ENCODE peak calls at places on chromosomes 3 and 15, in four cellular contexts. One of them, this sample, is unnamed.
A peak's percentile ranks its signal among the peaks of the same experiment; 100 is the strongest.

GRCh38 chr3:15262021-15262420 is 56.0 kb downstream of the CAPN7 start:
- DNase-seq in esophagus muscularis mucosa: no peak
- DNase-seq in thyroid gland: no peak
- DNase-seq in SJSA1: no peak
- DNase-seq in this sample: no peak

GRCh38 chr3:176967525-176967924 is 229.8 kb downstream of the TBL1XR1 start:
- DNase-seq in thyroid gland: no peak
- DNase-seq in esophagus muscularis mucosa: no peak
- DNase-seq in SJSA1: no peak
- DNase-seq in this sample: no peak

GRCh38 chr3:13141991-13142412 is 68.8 kb upstream of the IQSEC1 start:
- DNase-seq in SJSA1: no peak
- DNase-seq in thyroid gland: peak; percentile 28
- DNase-seq in esophagus muscularis mucosa: no peak
- DNase-seq in this sample: peak; percentile 32

GRCh38 chr15:63449711-63450110 is 54.7 kb upstream of the USP3 start:
- DNase-seq in esophagus muscularis mucosa: no peak
- DNase-seq in thyroid gland: no peak
- DNase-seq in SJSA1: no peak
- DNase-seq in this sample: no peak

GRCh38 chr3:47247131-47248064 is 35.2 kb downstream of the KIF9 start:
- DNase-seq in esophagus muscularis mucosa: no peak
- DNase-seq in SJSA1: no peak
- DNase-seq in thyroid gland: no peak
- DNase-seq in this sample: no peak

GRCh38 chr15:38202356-38202755 is 50.3 kb upstream of the SPRED1 start:
- DNase-seq in esophagus muscularis mucosa: no peak
- DNase-seq in SJSA1: no peak
- DNase-seq in thyroid gland: peak; percentile 16
- DNase-seq in this sample: no peak

GRCh38 chr3:102165367-102165766 is 269.4 kb upstream of the ZPLD1 start:
- DNase-seq in thyroid gland: no peak
- DNase-seq in SJSA1: no peak
- DNase-seq in esophagus muscularis mucosa: no peak
- DNase-seq in this sample: no peak

GRCh38 chr3:191762323-191762960 is 301.5 kb downstream of the PYDC2 start:
- DNase-seq in esophagus muscularis mucosa: no peak
- DNase-seq in thyroid gland: peak; percentile 3
- DNase-seq in SJSA1: no peak
- DNase-seq in this sample: no peak

GRCh38 chr3:132394334-132394733 is 23.0 kb upstream of the DNAJC13 start:
- DNase-seq in esophagus muscularis mucosa: no peak
- DNase-seq in thyroid gland: no peak
- DNase-seq in SJSA1: no peak
- DNase-seq in this sample: peak; percentile 67

GRCh38 chr3:29280675-29281264 is at the start of gene RBMS3:
- DNase-seq in SJSA1: peak; percentile 93
- DNase-seq in thyroid gland: peak; percentile 92
- DNase-seq in esophagus muscularis mucosa: peak; percentile 95
- DNase-seq in this sample: peak; percentile 93

GRCh38 chr3:45677045-45677436 is 12.2 kb upstream of the SACM1L start:
- DNase-seq in esophagus muscularis mucosa: no peak
- DNase-seq in thyroid gland: peak; percentile 85
- DNase-seq in SJSA1: no peak
- DNase-seq in this sample: no peak

GRCh38 chr15:100769975-100770340 is 109.7 kb upstream of the ALDH1A3 start:
- DNase-seq in SJSA1: no peak
- DNase-seq in thyroid gland: no peak
- DNase-seq in esophagus muscularis mucosa: no peak
- DNase-seq in this sample: no peak

GRCh38 chr3:105688821-105689220 is 180.0 kb downstream of the CBLB start:
- DNase-seq in esophagus muscularis mucosa: no peak
- DNase-seq in thyroid gland: no peak
- DNase-seq in SJSA1: no peak
- DNase-seq in this sample: no peak

GRCh38 chr15:95501865-95502264 is 828.6 kb upstream of the NR2F2 start:
- DNase-seq in esophagus muscularis mucosa: no peak
- DNase-seq in thyroid gland: no peak
- DNase-seq in SJSA1: no peak
- DNase-seq in this sample: no peak

GRCh38 chr3:16668776-16669545 is 63.7 kb upstream of the DAZL start:
- DNase-seq in thyroid gland: no peak
- DNase-seq in SJSA1: no peak
- DNase-seq in esophagus muscularis mucosa: no peak
- DNase-seq in this sample: no peak

GRCh38 chr15:31504462-31504839 is 177.8 kb downstream of the KLF13 start:
- DNase-seq in thyroid gland: peak; percentile 73
- DNase-seq in esophagus muscularis mucosa: no peak
- DNase-seq in SJSA1: no peak
- DNase-seq in this sample: no peak

GRCh38 chr3:16060358-16060852 is 114.1 kb upstream of the GALNT15 start:
- DNase-seq in SJSA1: peak; percentile 93
- DNase-seq in esophagus muscularis mucosa: peak; percentile 94
- DNase-seq in thyroid gland: no peak
- DNase-seq in this sample: no peak

GRCh38 chr3:61989681-61990080 is 383.7 kb downstream of the FEZF2 start:
- DNase-seq in esophagus muscularis mucosa: no peak
- DNase-seq in thyroid gland: no peak
- DNase-seq in SJSA1: no peak
- DNase-seq in this sample: no peak

GRCh38 chr3:99648091-99648490 is 9.7 kb downstream of the COL8A1 start:
- DNase-seq in thyroid gland: no peak
- DNase-seq in SJSA1: no peak
- DNase-seq in esophagus muscularis mucosa: no peak
- DNase-seq in this sample: no peak

GRCh38 chr3:134627831-134628230 is 23.0 kb downstream of the KY start:
- DNase-seq in thyroid gland: no peak
- DNase-seq in esophagus muscularis mucosa: no peak
- DNase-seq in SJSA1: no peak
- DNase-seq in this sample: no peak

GRCh38 chr15:79562538-79563298 is 130.6 kb downstream of the MINAR1 start:
- DNase-seq in SJSA1: no peak
- DNase-seq in thyroid gland: no peak
- DNase-seq in esophagus muscularis mucosa: no peak
- DNase-seq in this sample: no peak

GRCh38 chr3:136008221-136008620 is 42.7 kb downstream of the PPP2R3A start:
- DNase-seq in SJSA1: no peak
- DNase-seq in esophagus muscularis mucosa: no peak
- DNase-seq in thyroid gland: no peak
- DNase-seq in this sample: no peak

GRCh38 chr3:72380711-72381508 is 467.3 kb downstream of the SHQ1 start:
- DNase-seq in thyroid gland: no peak
- DNase-seq in SJSA1: no peak
- DNase-seq in esophagus muscularis mucosa: no peak
- DNase-seq in this sample: no peak

GRCh38 chr3:15858547-15859506 is 61.0 kb upstream of the ANKRD28 start:
- DNase-seq in SJSA1: no peak
- DNase-seq in thyroid gland: peak; percentile 69
- DNase-seq in esophagus muscularis mucosa: no peak
- DNase-seq in this sample: peak; percentile 10

GRCh38 chr3:51519848-51520247 is 18.7 kb upstream of the RAD54L2 start:
- DNase-seq in thyroid gland: no peak
- DNase-seq in esophagus muscularis mucosa: no peak
- DNase-seq in SJSA1: no peak
- DNase-seq in this sample: no peak

GRCh38 chr3:186600896-186601295 is 12.0 kb upstream of the AHSG start:
- DNase-seq in SJSA1: no peak
- DNase-seq in thyroid gland: no peak
- DNase-seq in esophagus muscularis mucosa: no peak
- DNase-seq in this sample: no peak
- H3K4me1 ChIP-seq in SJSA1: no peaks in the 10 kb centered on the region
- H3K4me1 ChIP-seq in thyroid gland: no peaks in the 10 kb centered on the region
- H3K4me1 ChIP-seq in esophagus muscularis mucosa: no peaks in the 10 kb centered on the region
- H3K4me1 ChIP-seq in this sample: no peaks in the 10 kb centered on the region

GRCh38 chr15:71295242-71296031 is 180.2 kb downstream of the THSD4 start:
- DNase-seq in thyroid gland: peak; percentile 10
- DNase-seq in esophagus muscularis mucosa: no peak
- DNase-seq in SJSA1: peak; percentile 91
- DNase-seq in this sample: no peak
- H3K27ac ChIP-seq in thyroid gland: peak overlapping the region; percentile 49
- H3K27ac ChIP-seq in esophagus muscularis mucosa: no peak overlapping the region
- H3K27ac ChIP-seq in SJSA1: peak overlapping the region; percentile 99
- H3K27ac ChIP-seq in this sample: peak overlapping the region; percentile 15

DNA sequence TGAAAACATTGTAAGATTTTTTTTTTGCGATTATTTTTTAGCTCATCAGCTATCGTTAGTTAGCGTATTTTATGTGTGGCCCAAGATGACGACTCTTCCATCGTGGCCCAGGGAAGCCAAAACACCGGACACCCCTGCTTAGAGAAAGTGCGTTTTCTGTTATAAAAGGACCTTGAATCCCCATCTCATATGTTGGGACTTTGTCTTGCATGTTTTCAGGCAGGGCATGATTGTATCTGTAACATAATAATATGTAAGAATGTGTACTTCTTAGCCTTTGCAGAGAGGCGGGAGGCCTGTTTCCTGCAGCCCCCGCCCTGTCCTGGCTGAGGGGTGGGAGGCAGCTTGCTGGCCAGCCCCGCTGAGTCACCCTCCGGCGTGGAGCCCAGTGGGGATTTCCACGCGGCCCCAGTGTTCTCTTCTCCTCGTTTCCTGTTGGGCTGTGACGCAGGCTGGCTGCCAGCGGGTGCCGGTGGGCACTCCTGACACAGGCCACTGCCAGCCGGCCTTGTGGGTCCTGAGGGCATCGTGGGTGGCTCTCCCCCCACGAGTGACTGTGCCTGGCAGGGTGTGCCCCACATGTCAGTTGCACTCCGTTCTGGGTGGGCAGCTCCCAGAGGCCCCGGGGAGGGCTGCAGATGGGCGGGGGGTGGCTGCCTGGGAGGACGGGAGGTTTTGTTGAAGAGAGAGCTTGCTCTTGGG is 55.6 kb downstream of the SMAD3 start:
- DNase-seq in thyroid gland: peak; percentile 96
- DNase-seq in esophagus muscularis mucosa: peak; percentile 98
- DNase-seq in SJSA1: peak; percentile 96
- DNase-seq in this sample: peak; percentile 89
- H3K4me1 ChIP-seq in thyroid gland: peaks cover 54% of the 10 kb centered on the region
- H3K4me1 ChIP-seq in esophagus muscularis mucosa: peaks cover 85% of the 10 kb centered on the region
- H3K4me1 ChIP-seq in SJSA1: peaks cover 86% of the 10 kb centered on the region
- H3K4me1 ChIP-seq in this sample: peaks cover 28% of the 10 kb centered on the region

DNA sequence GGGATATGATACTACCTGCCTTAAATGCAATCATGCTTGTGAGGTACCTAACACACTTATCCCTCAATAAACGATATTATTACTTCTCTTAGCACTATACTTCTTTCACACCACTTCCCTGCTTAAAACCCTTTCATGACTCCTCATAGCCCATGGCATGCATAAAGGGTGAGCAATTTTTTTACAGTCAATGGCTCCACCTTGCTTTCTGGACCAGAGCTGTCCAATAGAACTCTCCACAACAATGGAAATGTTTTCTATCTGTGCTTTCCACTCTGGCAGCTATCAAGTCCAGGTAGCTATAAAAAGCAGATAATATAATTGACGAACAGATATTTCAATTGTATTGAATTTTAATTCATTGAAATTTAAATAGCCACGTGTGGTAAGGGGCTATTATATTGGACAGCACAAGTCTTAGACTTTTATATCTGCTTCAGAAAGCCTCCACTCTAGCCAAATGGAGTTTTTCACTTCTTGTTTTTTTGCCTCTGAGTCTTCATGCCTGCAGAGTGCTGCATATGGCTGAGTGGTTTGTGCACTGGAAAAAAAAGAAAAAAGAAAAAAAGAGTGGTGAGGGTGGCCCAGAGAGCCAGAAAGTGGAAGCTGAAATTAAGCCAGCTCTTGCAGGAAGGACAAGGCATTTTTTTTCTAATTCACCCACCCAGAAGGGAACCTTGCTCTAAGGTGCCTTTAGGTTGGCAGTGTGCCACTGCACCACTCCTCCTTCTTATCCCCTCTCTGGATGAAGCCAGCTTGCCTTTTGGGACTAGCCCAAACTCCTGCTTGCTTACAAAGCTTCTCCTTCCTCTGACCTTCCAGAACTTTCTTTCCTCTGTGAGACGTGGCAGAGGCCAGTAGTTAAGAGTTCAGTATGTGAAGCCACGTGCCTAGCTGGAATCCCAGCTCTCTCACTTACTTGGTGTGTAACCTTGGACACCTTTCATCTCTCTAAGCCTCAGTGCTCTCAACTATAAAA is 239.0 kb upstream of the LRTM1 start:
- DNase-seq in SJSA1: no peak
- DNase-seq in esophagus muscularis mucosa: peak; percentile 60
- DNase-seq in thyroid gland: peak; percentile 83
- DNase-seq in this sample: no peak
- H3K27ac ChIP-seq in SJSA1: no peak overlapping the region
- H3K27ac ChIP-seq in esophagus muscularis mucosa: no peak overlapping the region
- H3K27ac ChIP-seq in thyroid gland: peak overlapping the region; percentile 32
- H3K27ac ChIP-seq in this sample: no peak overlapping the region

GRCh38 chr3:195805181-195805580 is 6.5 kb downstream of the MUC4 start:
- DNase-seq in thyroid gland: no peak
- DNase-seq in SJSA1: no peak
- DNase-seq in esophagus muscularis mucosa: no peak
- DNase-seq in this sample: no peak
- H3K4me1 ChIP-seq in thyroid gland: peaks cover 17% of the 10 kb centered on the region
- H3K4me1 ChIP-seq in SJSA1: no peaks in the 10 kb centered on the region
- H3K4me1 ChIP-seq in esophagus muscularis mucosa: peaks cover 22% of the 10 kb centered on the region
- H3K4me1 ChIP-seq in this sample: peaks cover 19% of the 10 kb centered on the region

GRCh38 chr15:74208901-74209559 is 6.4 kb upstream of the STRA6 start:
- DNase-seq in esophagus muscularis mucosa: no peak
- DNase-seq in thyroid gland: no peak
- DNase-seq in SJSA1: no peak
- DNase-seq in this sample: no peak
- H3K27ac ChIP-seq in esophagus muscularis mucosa: no peak overlapping the region
- H3K27ac ChIP-seq in thyroid gland: no peak overlapping the region
- H3K27ac ChIP-seq in SJSA1: no peak overlapping the region
- H3K27ac ChIP-seq in this sample: no peak overlapping the region

DNA sequence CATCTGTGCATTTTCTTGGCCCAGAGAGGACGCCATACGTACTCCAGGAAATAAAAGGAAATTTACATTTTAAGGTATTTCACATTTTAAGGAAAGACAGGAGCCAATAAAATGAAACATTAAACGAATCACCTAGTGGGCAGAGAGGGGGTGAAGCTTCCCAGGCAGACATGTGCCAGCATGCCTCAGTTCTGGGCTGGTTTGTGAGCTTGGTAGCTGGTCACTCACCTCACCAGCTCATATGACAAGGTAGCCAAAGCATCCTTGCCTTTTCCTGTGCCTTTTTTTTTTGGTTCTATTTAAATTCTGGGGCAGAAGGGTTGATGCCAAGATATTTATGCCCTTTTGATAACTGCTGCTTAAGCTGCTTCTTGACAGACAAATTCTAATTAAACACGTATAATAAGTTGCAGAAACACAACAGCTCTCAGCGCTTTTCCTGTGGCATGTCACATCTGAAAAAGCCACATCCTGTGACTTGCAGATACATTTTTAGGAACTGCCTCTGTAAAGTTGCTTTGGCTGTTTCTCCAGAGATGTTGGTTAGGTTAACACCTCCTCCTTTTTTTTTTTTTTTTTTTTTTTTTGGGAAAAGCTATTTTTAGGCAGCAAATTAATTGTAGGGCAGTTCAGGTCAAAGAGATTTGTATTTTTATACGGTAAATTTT is 218.6 kb downstream of the PDCD6IP start:
- DNase-seq in thyroid gland: no peak
- DNase-seq in esophagus muscularis mucosa: no peak
- DNase-seq in SJSA1: no peak
- DNase-seq in this sample: no peak
- H3K4me1 ChIP-seq in thyroid gland: no peaks in the 10 kb centered on the region
- H3K4me1 ChIP-seq in esophagus muscularis mucosa: peaks cover 8% of the 10 kb centered on the region
- H3K4me1 ChIP-seq in SJSA1: peaks cover 18% of the 10 kb centered on the region
- H3K4me1 ChIP-seq in this sample: no peaks in the 10 kb centered on the region

GRCh38 chr3:149587383-149587782 is 70.4 kb downstream of the WWTR1 start:
- DNase-seq in thyroid gland: no peak
- DNase-seq in SJSA1: no peak
- DNase-seq in esophagus muscularis mucosa: no peak
- DNase-seq in this sample: no peak
- H3K27ac ChIP-seq in thyroid gland: peak overlapping the region; percentile 53
- H3K27ac ChIP-seq in SJSA1: no peak overlapping the region
- H3K27ac ChIP-seq in esophagus muscularis mucosa: peak overlapping the region; percentile 11
- H3K27ac ChIP-seq in this sample: no peak overlapping the region